ENCODE peak calls at places on chromosomes 6 and 20, in five cellular contexts. V, Y, W, T and R are unnamed samples.

GRCh38 chr6:100622907-100623692 is 158.4 kb upstream of the SIM1 start:
- DNase-seq in W (no peak), T (no peak), V (no peak), Y (no peak), R (no peak)

GRCh38 chr20:25540273-25540672 is 45.1 kb downstream of the NINL start:
- DNase-seq in Y (no peak), V (no peak), W (peak; percentile 13), T (no peak), R (no peak)

GRCh38 chr6:35048631-35049083 is 92.5 kb downstream of the TCP11 start:
- DNase-seq in V (peak; percentile 9), T (peak; percentile 58), W (peak; percentile 56), Y (peak; percentile 58), R (no peak)

GRCh38 chr20:46150982-46151381 is 32.9 kb downstream of the CD40 start:
- DNase-seq in Y (no peak), W (no peak), V (no peak), T (no peak), R (no peak)

GRCh38 chr6:41645007-41645618 is 6.8 kb downstream of the MDFI start:
- DNase-seq in V (no peak), Y (no peak), W (no peak), T (no peak), R (no peak)

GRCh38 chr6:158008894-158009891 is 27.5 kb downstream of the SYNJ2 start:
- DNase-seq in V (peak; percentile 19), T (peak; percentile 54), Y (peak; percentile 58), W (no peak), R (no peak)

GRCh38 chr6:51866867-51867266 is 220.5 kb downstream of the PKHD1 start:
- DNase-seq in T (no peak), Y (no peak), V (no peak), W (no peak), R (no peak)

GRCh38 chr20:14580426-14581074 is 243.1 kb upstream of the FLRT3 start:
- DNase-seq in Y (no peak), V (no peak), W (no peak), T (no peak), R (no peak)

GRCh38 chr6:102204336-102204735 is 810.8 kb downstream of the GRIK2 start:
- DNase-seq in V (no peak), T (no peak), W (no peak), Y (no peak), R (no peak)

GRCh38 chr20:60365063-60365640 is 406.9 kb downstream of the CDH26 start:
- DNase-seq in Y (no peak), W (peak; percentile 7), V (no peak), T (no peak), R (no peak)

GRCh38 chr20:62356143-62356947 is 10.8 kb downstream of the LAMA5 start:
- DNase-seq in V (no peak), T (no peak), Y (peak; percentile 49), W (no peak), R (no peak)

GRCh38 chr20:50676888-50677287 is 14.5 kb downstream of the RIPOR3 start:
- DNase-seq in Y (no peak), W (no peak), T (no peak), V (no peak), R (no peak)

GRCh38 chr20:50673831-50674825 is 17.2 kb downstream of the RIPOR3 start:
- DNase-seq in Y (no peak), W (no peak), T (no peak), V (no peak), R (no peak)

GRCh38 chr20:50673146-50673830 is 18.1 kb downstream of the RIPOR3 start:
- DNase-seq in W (no peak), Y (no peak), T (no peak), V (no peak), R (no peak)

GRCh38 chr20:50678213-50678898 is 13.0 kb downstream of the RIPOR3 start:
- DNase-seq in Y (no peak), V (no peak), W (no peak), T (no peak), R (no peak)

DNA sequence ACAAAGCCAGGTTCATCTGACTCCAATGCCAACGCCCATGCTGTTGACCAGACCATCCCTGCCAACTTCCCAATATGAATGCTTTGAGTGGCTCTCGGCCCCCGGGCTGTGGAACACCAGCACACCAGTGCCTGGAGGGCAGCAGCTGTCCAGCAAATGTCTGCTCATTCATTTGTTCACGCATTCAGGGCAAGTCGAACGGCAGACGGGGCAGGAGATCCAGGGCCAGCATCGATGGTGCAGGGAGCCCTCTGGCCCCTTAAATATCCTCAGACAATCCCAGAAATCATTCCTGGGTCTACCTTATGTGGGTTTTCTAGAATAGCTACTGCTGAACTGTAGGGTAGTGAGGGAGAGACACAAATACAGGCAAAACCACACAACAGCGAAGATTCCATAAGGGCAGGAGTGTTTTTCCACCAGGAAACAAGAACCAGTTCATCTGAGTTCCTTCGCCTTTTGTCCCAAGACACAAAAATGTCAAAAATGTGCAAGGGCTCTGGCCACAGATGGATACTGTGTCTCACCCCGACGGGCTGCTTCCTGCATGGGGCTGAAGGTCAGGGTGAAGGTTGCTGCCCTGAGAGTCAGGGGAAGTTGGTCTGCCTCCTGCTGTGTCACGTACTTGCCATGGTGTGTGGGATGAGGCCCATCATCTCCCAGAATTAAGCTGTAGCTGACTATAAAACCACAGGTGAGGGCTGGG is 15.5 kb downstream of the RIPOR3 start:
- DNase-seq in V (no peak), T (no peak), W (no peak), Y (no peak), R (no peak)
- H3K27ac ChIP-seq in V (no peak overlapping the region), T (no peak overlapping the region), W (no peak overlapping the region), Y (peak overlapping the region; percentile 86), R (no peak overlapping the region)

GRCh38 chr20:39049148-39049547 is 87.0 kb downstream of the DHX35 start:
- DNase-seq in V (no peak), Y (no peak), W (no peak), T (no peak), R (no peak)
- H3K27ac ChIP-seq in V (no peak overlapping the region), Y (no peak overlapping the region), W (no peak overlapping the region), T (no peak overlapping the region), R (no peak overlapping the region)

GRCh38 chr6:11428351-11428750 is 109.2 kb upstream of the TMEM170B start:
- DNase-seq in V (no peak), Y (no peak), W (no peak), T (peak; percentile 45), R (no peak)

GRCh38 chr6:11428895-11429294 is 108.7 kb upstream of the TMEM170B start:
- DNase-seq in V (no peak), Y (no peak), W (no peak), T (no peak), R (no peak)

GRCh38 chr6:11427827-11428245 is 109.7 kb upstream of the TMEM170B start:
- DNase-seq in T (no peak), V (no peak), W (no peak), Y (no peak), R (no peak)

GRCh38 chr6:11430036-11430435 is 107.5 kb upstream of the TMEM170B start:
- DNase-seq in W (no peak), Y (no peak), T (no peak), V (no peak), R (no peak)

DNA sequence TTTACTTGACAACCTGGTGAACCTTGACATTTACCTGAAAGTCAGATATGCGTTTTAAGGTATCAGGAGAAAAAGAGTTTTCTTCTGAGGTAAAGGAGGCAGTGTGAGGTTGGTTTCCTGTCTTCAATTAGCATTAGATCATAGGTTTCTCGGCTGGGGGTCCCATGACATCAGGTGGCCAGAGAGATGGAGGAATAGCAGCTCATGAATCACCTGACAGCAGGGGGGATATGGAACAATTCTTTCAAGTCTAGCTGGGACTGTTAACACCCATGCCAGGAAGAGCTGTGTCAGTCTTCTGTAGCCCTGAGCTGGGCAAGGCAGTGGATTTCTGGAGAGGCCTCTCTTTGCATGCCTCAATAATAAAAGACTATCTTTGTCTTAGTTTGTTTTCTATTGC is 108.0 kb upstream of the TMEM170B start:
- DNase-seq in T (peak; percentile 17), Y (no peak), V (no peak), W (no peak), R (no peak)
- H3K27ac ChIP-seq in T (no peak overlapping the region), Y (peak overlapping the region; percentile 59), V (no peak overlapping the region), W (no peak overlapping the region), R (no peak overlapping the region)

GRCh38 chr20:37351689-37352610 is 6.0 kb downstream of the SRC start:
- DNase-seq in Y (no peak), V (no peak), W (no peak), T (no peak), R (no peak)
- H3K27ac ChIP-seq in Y (peak overlapping the region; percentile 84), V (no peak overlapping the region), W (peak overlapping the region; percentile 34), T (no peak overlapping the region), R (no peak overlapping the region)

DNA sequence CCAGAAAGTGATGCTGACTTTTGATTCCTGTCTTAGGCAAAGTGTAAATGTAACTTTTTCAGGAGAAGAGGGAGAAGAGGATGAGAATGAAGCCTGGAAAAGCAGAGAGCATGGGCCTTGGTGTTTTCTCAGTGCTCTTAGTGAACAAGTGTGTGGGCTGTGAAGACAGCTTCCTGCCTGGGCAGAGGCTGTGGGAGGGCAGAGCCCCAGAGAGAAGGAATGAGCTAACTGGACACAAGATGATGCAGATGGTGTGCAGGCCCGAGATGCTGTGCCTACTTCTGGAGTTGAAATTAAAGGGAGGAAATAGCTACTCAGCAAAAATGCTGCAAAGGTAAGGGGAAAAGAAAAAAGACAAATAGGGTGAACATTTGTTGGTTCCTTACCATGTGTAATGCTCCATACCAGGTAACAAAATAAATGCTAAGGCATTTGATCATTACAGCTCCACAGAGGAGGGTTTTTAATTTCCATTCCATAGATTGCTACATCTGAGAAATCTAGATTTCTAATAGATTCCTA is 87.0 kb upstream of the CEP162 start:
- DNase-seq in T (no peak), Y (no peak), W (no peak), V (no peak), R (no peak)
- H3K27ac ChIP-seq in T (no peak overlapping the region), Y (no peak overlapping the region), W (no peak overlapping the region), V (no peak overlapping the region), R (no peak overlapping the region)